ENCODE peak calls at places on chromosomes 7 and 10, in five cellular contexts. B is SK-N-SH, U is neural progenitor cell, I is OCI-LY7, F is DND-41. C is an unnamed sample. For H3K79me2, the result is how much of the 10 kb centered on the place peaks cover.

GRCh38 chr7:110486549-110486948 is 604.4 kb upstream of the LRRN3 start:
- DNase-seq in B (no peak), U (no peak), I (no peak), F (no peak), C (no peak)

GRCh38 chr10:103416436-103417147 is 20.2 kb downstream of the PDCD11 start:
- DNase-seq in B (peak), U (peak), I (peak), F (peak), C (peak)

GRCh38 chr7:144777005-144777814 is 58.6 kb downstream of the TPK1 start:
- DNase-seq in B (no peak), U (no peak), I (no peak), F (no peak), C (no peak)

GRCh38 chr7:128000854-128001265 is 30.4 kb downstream of the LRRC4 start:
- DNase-seq in B (no peak), U (no peak), I (no peak), F (no peak), C (no peak)

GRCh38 chr7:155986497-155987160 is 174.4 kb upstream of the SHH start:
- DNase-seq in B (no peak), U (no peak), I (no peak), F (no peak), C (no peak)

GRCh38 chr10:21926949-21927348 is 76.6 kb downstream of the DNAJC1 start:
- DNase-seq in B (no peak), U (peak), I (no peak), F (no peak), C (peak)

GRCh38 chr7:100949227-100949930 is at the start of gene MUC3A:
- DNase-seq in B (no peak), U (no peak), I (no peak), F (no peak), C (no peak)

GRCh38 chr7:38027884-38028455 is 107.5 kb downstream of the EPDR1 start:
- DNase-seq in B (no peak), U (no peak), I (no peak), F (no peak), C (no peak)

GRCh38 chr7:77537595-77538185 is 595 bp downstream of the PTPN12 start:
- DNase-seq in B (peak), U (peak), I (peak), F (peak), C (no peak)

GRCh38 chr7:106394526-106394925 is 109.7 kb upstream of the NAMPT start:
- DNase-seq in B (no peak), U (no peak), I (no peak), F (no peak), C (no peak)

GRCh38 chr7:85204061-85204460 is 17.2 kb upstream of the SEMA3D start:
- DNase-seq in B (no peak), U (no peak), I (no peak), F (no peak), C (no peak)

GRCh38 chr10:88705951-88706350 is at the start of gene LIPK:
- DNase-seq in B (no peak), U (no peak), I (no peak), F (no peak), C (peak)

GRCh38 chr10:10677479-10677878 is 340.2 kb upstream of the CELF2 start:
- DNase-seq in B (peak), U (peak), I (peak), F (peak), C (peak)

GRCh38 chr10:52499281-52499680 is 185.2 kb downstream of the DKK1 start:
- DNase-seq in B (no peak), U (no peak), I (no peak), F (no peak), C (no peak)

GRCh38 chr7:156504687-156505545 is 135.7 kb upstream of the RNF32 start:
- DNase-seq in B (no peak), U (no peak), I (no peak), F (no peak), C (no peak)

GRCh38 chr10:16742165-16742960 is 74.9 kb downstream of the RSU1 start:
- DNase-seq in B (no peak), U (no peak), I (no peak), F (no peak), C (no peak)

GRCh38 chr10:10804998-10805737 is 212.5 kb upstream of the CELF2 start:
- DNase-seq in B (no peak), U (no peak), I (no peak), F (no peak), C (peak)

GRCh38 chr7:23490357-23491131 is 20.3 kb upstream of the IGF2BP3 start:
- DNase-seq in B (peak), U (no peak), I (peak), F (no peak), C (no peak)

GRCh38 chr10:122591736-122592135 is 31.2 kb downstream of the DMBT1 start:
- DNase-seq in B (no peak), U (no peak), I (no peak), F (no peak), C (no peak)

GRCh38 chr10:127534074-127534473 is 15.0 kb upstream of the NPS start:
- DNase-seq in B (no peak), U (no peak), I (no peak), F (no peak), C (no peak)

GRCh38 chr7:36951257-36951697 is 227.0 kb upstream of the AOAH start:
- DNase-seq in B (no peak), U (no peak), I (peak), F (no peak), C (no peak)

GRCh38 chr7:50348469-50349162 is 44.1 kb downstream of the IKZF1 start:
- DNase-seq in B (no peak), U (no peak), I (no peak), F (no peak), C (no peak)

GRCh38 chr7:101924171-101924570 is 106.7 kb downstream of the CUX1 start:
- DNase-seq in B (no peak), U (no peak), I (no peak), F (no peak), C (no peak)

GRCh38 chr10:12785338-12785934 is 216.1 kb downstream of the CCDC3 start:
- DNase-seq in B (no peak), U (peak), I (no peak), F (no peak), C (no peak)

GRCh38 chr10:24168258-24169170 is 40.4 kb upstream of the KIAA1217 start:
- DNase-seq in B (no peak), U (no peak), I (no peak), F (no peak), C (peak)

GRCh38 chr7:139046143-139046542 is 10.3 kb upstream of the ZC3HAV1L start:
- DNase-seq in B (no peak), U (no peak), I (no peak), F (no peak), C (no peak)

GRCh38 chr10:79059859-79060379 is 8.8 kb upstream of the ZMIZ1 start:
- DNase-seq in B (no peak), U (no peak), I (no peak), F (no peak), C (no peak)

GRCh38 chr10:122521011-122521410 is 39.5 kb upstream of the DMBT1 start:
- DNase-seq in B (no peak), U (no peak), I (no peak), F (no peak), C (no peak)

GRCh38 chr10:97494863-97495506 is 3.2 kb downstream of the MMS19 start:
- DNase-seq in B (no peak), U (peak), I (peak), F (no peak), C (no peak)

GRCh38 chr10:14259696-14260595 is 70.8 kb downstream of the FRMD4A start:
- DNase-seq in B (no peak), U (no peak), I (no peak), F (no peak), C (no peak)

DNA sequence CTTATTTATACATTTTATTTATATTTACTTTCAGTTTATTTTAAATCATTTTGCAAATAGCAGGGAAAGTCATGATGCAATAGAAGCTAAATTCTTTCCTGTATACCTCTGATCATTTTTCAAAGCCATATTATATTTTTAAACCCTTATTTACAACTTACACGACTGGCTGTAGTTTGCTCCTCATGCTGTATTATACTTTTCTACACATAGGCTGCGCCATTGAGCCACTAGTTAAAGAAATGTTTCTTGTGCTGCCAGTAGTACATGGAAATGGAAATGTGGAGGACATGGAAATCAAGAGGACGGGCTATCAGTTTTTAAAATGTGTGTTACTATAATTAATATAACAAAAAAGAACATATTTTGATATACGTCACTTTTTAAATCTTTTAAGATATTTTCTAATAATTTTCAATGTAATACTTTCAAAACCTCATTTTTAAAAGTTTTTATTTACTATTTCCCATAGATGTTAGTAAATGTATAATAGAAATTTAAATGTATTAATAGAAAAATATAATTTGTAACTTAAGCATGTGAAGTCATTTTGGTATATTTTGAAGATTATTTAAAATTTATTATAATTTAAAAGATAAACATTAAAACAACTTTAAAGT is 118.5 kb downstream of the VTI1A start:
- DNase-seq in B (peak), U (peak), I (peak), F (peak), C (peak)
- H3K79me2 ChIP-seq in B (under half), U (under half), I (under half), F (under half), C (under half)

GRCh38 chr10:3196971-3197353 is 24.4 kb upstream of the PITRM1 start:
- DNase-seq in B (no peak), U (no peak), I (no peak), F (no peak), C (no peak)
- H3K4me3 ChIP-seq in B (no peak), U (no peak), I (no peak), F (no peak), C (no peak)

GRCh38 chr10:93462371-93462770 is 19.8 kb downstream of the MYOF start:
- DNase-seq in B (no peak), U (no peak), I (no peak), F (no peak), C (no peak)
- H3K79me2 ChIP-seq in B (half or more), U (under half), I (under half), F (under half), C (half or more)

GRCh38 chr7:5453566-5454075 is 30.0 kb upstream of the TNRC18 start:
- DNase-seq in B (no peak), U (no peak), I (no peak), F (no peak), C (no peak)
- H3K4me3 ChIP-seq in B (no peak), U (no peak), I (no peak), F (no peak), C (no peak)

DNA sequence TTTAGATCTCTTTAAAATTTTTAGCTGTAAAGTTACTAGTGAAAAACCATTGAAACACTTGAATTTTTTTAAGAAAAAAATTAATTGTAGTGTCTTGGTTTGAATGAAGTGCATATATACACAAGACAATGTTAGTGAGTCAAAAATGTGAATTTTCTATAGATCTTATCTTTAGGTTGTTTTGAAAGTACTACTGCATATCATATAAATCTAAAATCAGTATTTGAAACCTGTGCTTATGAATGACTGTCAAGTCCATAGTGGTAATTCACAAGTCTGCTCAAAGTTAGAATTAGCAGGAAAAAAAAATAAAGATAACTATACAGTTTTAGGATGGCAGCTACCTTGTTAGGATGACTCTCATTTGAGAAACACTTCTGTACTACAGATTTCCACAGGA is 25.0 kb downstream of the TES start:
- DNase-seq in B (no peak), U (no peak), I (no peak), F (no peak), C (no peak)
- H3K79me2 ChIP-seq in B (under half), U (under half), I (under half), F (under half), C (half or more)

GRCh38 chr7:39621784-39622411 is 1.5 kb upstream of the RALA start:
- DNase-seq in B (no peak), U (no peak), I (no peak), F (no peak), C (peak)
- H3K4me3 ChIP-seq in B (no peak), U (peak), I (peak), F (no peak), C (no peak)

C was measured in mammary epithelial cell.